ENCODE peak calls at places on chromosomes 2 and 18, in five cellular contexts. One of them, this sample, is unnamed.

GRCh38 chr2:69026026-69026425 is 13.0 kb downstream of the ANTXR1 start:
- DNase-seq in fibroblast of lung: peak; percentile 62
- DNase-seq in lung: no peak
- DNase-seq in CD8-positive, alpha-beta memory T cell: no peak
- DNase-seq in left ventricle myocardium inferior: no peak
- DNase-seq in this sample: no peak

GRCh38 chr2:170224692-170225091 is 46.7 kb downstream of the MYO3B start:
- DNase-seq in left ventricle myocardium inferior: no peak
- DNase-seq in CD8-positive, alpha-beta memory T cell: no peak
- DNase-seq in lung: no peak
- DNase-seq in fibroblast of lung: peak; percentile 49
- DNase-seq in this sample: no peak

GRCh38 chr2:241808051-241808450 is 942 bp upstream of the NEU4 start:
- DNase-seq in lung: no peak
- DNase-seq in fibroblast of lung: no peak
- DNase-seq in CD8-positive, alpha-beta memory T cell: no peak
- DNase-seq in left ventricle myocardium inferior: peak; percentile 13
- DNase-seq in this sample: no peak

GRCh38 chr2:28274911-28275685 is 117.6 kb upstream of the FOSL2 start:
- DNase-seq in left ventricle myocardium inferior: no peak
- DNase-seq in fibroblast of lung: peak; percentile 77
- DNase-seq in CD8-positive, alpha-beta memory T cell: no peak
- DNase-seq in lung: no peak
- DNase-seq in this sample: peak; percentile 65

GRCh38 chr18:29652797-29653196 is 1389.7 kb downstream of the DSC3 start:
- DNase-seq in lung: no peak
- DNase-seq in left ventricle myocardium inferior: no peak
- DNase-seq in fibroblast of lung: no peak
- DNase-seq in CD8-positive, alpha-beta memory T cell: no peak
- DNase-seq in this sample: no peak

GRCh38 chr2:144330951-144331651 is 188.8 kb downstream of the ZEB2 start:
- DNase-seq in fibroblast of lung: peak; percentile 34
- DNase-seq in CD8-positive, alpha-beta memory T cell: no peak
- DNase-seq in left ventricle myocardium inferior: no peak
- DNase-seq in lung: no peak
- DNase-seq in this sample: no peak

GRCh38 chr2:183723278-183723677 is 599.0 kb downstream of the NUP35 start:
- DNase-seq in fibroblast of lung: no peak
- DNase-seq in lung: no peak
- DNase-seq in CD8-positive, alpha-beta memory T cell: no peak
- DNase-seq in left ventricle myocardium inferior: no peak
- DNase-seq in this sample: no peak

GRCh38 chr2:10385501-10385900 is 62.6 kb downstream of the ODC1 start:
- DNase-seq in fibroblast of lung: no peak
- DNase-seq in left ventricle myocardium inferior: no peak
- DNase-seq in lung: no peak
- DNase-seq in CD8-positive, alpha-beta memory T cell: no peak
- DNase-seq in this sample: no peak

GRCh38 chr18:3873698-3874495 is 423.9 kb downstream of the TGIF1 start:
- DNase-seq in lung: no peak
- DNase-seq in fibroblast of lung: peak; percentile 36
- DNase-seq in left ventricle myocardium inferior: no peak
- DNase-seq in CD8-positive, alpha-beta memory T cell: no peak
- DNase-seq in this sample: no peak

GRCh38 chr2:185734658-185735057 is 3.9 kb upstream of the FSIP2 start:
- DNase-seq in fibroblast of lung: no peak
- DNase-seq in CD8-positive, alpha-beta memory T cell: no peak
- DNase-seq in lung: no peak
- DNase-seq in left ventricle myocardium inferior: no peak
- DNase-seq in this sample: no peak

GRCh38 chr2:16763493-16763899 is 97.9 kb upstream of the CYRIA start:
- DNase-seq in left ventricle myocardium inferior: no peak
- DNase-seq in CD8-positive, alpha-beta memory T cell: no peak
- DNase-seq in fibroblast of lung: no peak
- DNase-seq in lung: no peak
- DNase-seq in this sample: no peak

GRCh38 chr18:24539866-24540604 is 79.6 kb downstream of the HRH4 start:
- DNase-seq in fibroblast of lung: no peak
- DNase-seq in CD8-positive, alpha-beta memory T cell: no peak
- DNase-seq in left ventricle myocardium inferior: no peak
- DNase-seq in lung: no peak
- DNase-seq in this sample: no peak

GRCh38 chr18:46247938-46248337 is 143.8 kb downstream of the HAUS1 start:
- DNase-seq in left ventricle myocardium inferior: no peak
- DNase-seq in fibroblast of lung: no peak
- DNase-seq in CD8-positive, alpha-beta memory T cell: no peak
- DNase-seq in lung: no peak
- DNase-seq in this sample: no peak

GRCh38 chr2:28271231-28271913 is 121.3 kb upstream of the FOSL2 start:
- DNase-seq in fibroblast of lung: no peak
- DNase-seq in left ventricle myocardium inferior: no peak
- DNase-seq in lung: no peak
- DNase-seq in CD8-positive, alpha-beta memory T cell: no peak
- DNase-seq in this sample: no peak

GRCh38 chr18:76620326-76620813 is 125.3 kb upstream of the ZNF516 start:
- DNase-seq in fibroblast of lung: peak; percentile 82
- DNase-seq in CD8-positive, alpha-beta memory T cell: no peak
- DNase-seq in lung: peak; percentile 65
- DNase-seq in left ventricle myocardium inferior: peak; percentile 64
- DNase-seq in this sample: peak; percentile 81

GRCh38 chr2:239459581-239459980 is 58.8 kb upstream of the HDAC4 start:
- DNase-seq in left ventricle myocardium inferior: no peak
- DNase-seq in fibroblast of lung: no peak
- DNase-seq in lung: no peak
- DNase-seq in CD8-positive, alpha-beta memory T cell: no peak
- DNase-seq in this sample: no peak

GRCh38 chr18:33116376-33116775 is 324.1 kb downstream of the CCDC178 start:
- DNase-seq in CD8-positive, alpha-beta memory T cell: no peak
- DNase-seq in lung: no peak
- DNase-seq in fibroblast of lung: peak; percentile 14
- DNase-seq in left ventricle myocardium inferior: peak; percentile 7
- DNase-seq in this sample: no peak

GRCh38 chr2:234128606-234129005 is 78.1 kb downstream of the SPP2 start:
- DNase-seq in CD8-positive, alpha-beta memory T cell: no peak
- DNase-seq in fibroblast of lung: no peak
- DNase-seq in lung: no peak
- DNase-seq in left ventricle myocardium inferior: no peak
- DNase-seq in this sample: no peak

GRCh38 chr2:74507926-74508520 is 528 bp upstream of the PCGF1 start:
- DNase-seq in lung: no peak
- DNase-seq in left ventricle myocardium inferior: no peak
- DNase-seq in fibroblast of lung: no peak
- DNase-seq in CD8-positive, alpha-beta memory T cell: no peak
- DNase-seq in this sample: peak; percentile 24

GRCh38 chr2:101011152-101011551 is 9.1 kb downstream of the RPL31 start:
- DNase-seq in CD8-positive, alpha-beta memory T cell: no peak
- DNase-seq in fibroblast of lung: no peak
- DNase-seq in left ventricle myocardium inferior: no peak
- DNase-seq in lung: no peak
- DNase-seq in this sample: no peak

GRCh38 chr2:137964066-137964858 is at the start of gene HNMT:
- DNase-seq in lung: no peak
- DNase-seq in fibroblast of lung: peak; percentile 86
- DNase-seq in left ventricle myocardium inferior: no peak
- DNase-seq in CD8-positive, alpha-beta memory T cell: no peak
- DNase-seq in this sample: peak; percentile 70

GRCh38 chr18:43060020-43060419 is 55.5 kb downstream of the RIT2 start:
- DNase-seq in lung: no peak
- DNase-seq in CD8-positive, alpha-beta memory T cell: no peak
- DNase-seq in left ventricle myocardium inferior: no peak
- DNase-seq in fibroblast of lung: peak; percentile 60
- DNase-seq in this sample: no peak

GRCh38 chr2:54594048-54594447 is 129.4 kb upstream of the EML6 start:
- DNase-seq in left ventricle myocardium inferior: no peak
- DNase-seq in CD8-positive, alpha-beta memory T cell: no peak
- DNase-seq in fibroblast of lung: no peak
- DNase-seq in lung: no peak
- DNase-seq in this sample: no peak

GRCh38 chr2:121285077-121285449 is at the start of gene TFCP2L1:
- DNase-seq in CD8-positive, alpha-beta memory T cell: no peak
- DNase-seq in fibroblast of lung: no peak
- DNase-seq in left ventricle myocardium inferior: no peak
- DNase-seq in lung: peak; percentile 45
- DNase-seq in this sample: no peak

GRCh38 chr18:50814387-50814786 is 5.4 kb downstream of the MRO start:
- DNase-seq in lung: no peak
- DNase-seq in fibroblast of lung: no peak
- DNase-seq in CD8-positive, alpha-beta memory T cell: no peak
- DNase-seq in left ventricle myocardium inferior: no peak
- DNase-seq in this sample: no peak

DNA sequence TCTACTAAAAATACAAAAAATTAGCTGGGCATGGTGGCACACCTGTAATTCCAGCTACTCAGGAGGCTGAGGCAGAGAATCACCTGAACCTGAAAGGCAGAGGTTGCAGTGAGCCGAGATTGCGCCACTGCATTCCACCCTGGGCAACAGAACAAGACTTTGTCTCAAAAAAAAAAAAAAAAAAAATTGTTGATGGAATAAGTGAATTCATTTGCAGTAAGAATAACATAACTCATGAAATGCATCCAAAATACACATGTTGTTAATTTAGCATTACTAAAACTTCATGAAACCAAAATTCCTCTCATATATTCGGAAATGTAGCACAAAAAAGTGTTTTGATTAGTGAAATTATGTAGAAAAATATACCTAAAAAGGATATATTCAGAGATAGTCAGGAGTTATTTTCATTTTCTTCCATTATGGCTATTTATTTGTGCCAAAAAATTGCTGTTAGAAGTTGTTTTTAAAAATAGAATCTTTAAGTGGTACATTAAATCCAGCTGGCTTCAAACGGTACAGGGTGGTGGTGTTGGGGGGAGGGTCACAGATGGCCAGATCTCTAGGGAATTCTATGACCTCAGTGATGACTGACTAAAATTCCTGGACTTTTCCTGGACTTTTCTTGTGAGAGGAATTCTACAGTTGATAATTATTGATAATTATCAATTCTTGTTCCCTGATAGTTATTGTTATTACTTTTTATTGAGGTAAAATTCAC is 78.2 kb upstream of the UGP2 start:
- DNase-seq in lung: no peak
- DNase-seq in left ventricle myocardium inferior: no peak
- DNase-seq in CD8-positive, alpha-beta memory T cell: no peak
- DNase-seq in fibroblast of lung: peak; percentile 56
- DNase-seq in this sample: peak; percentile 73
- H3K4me3 ChIP-seq in lung: no peak overlapping the region
- H3K4me3 ChIP-seq in left ventricle myocardium inferior: no peak overlapping the region
- H3K4me3 ChIP-seq in CD8-positive, alpha-beta memory T cell: no peak overlapping the region
- H3K4me3 ChIP-seq in fibroblast of lung: no peak overlapping the region
- H3K4me3 ChIP-seq in this sample: no peak overlapping the region

GRCh38 chr18:63138469-63139340 is 180.9 kb downstream of the BCL2 start:
- DNase-seq in CD8-positive, alpha-beta memory T cell: no peak
- DNase-seq in lung: no peak
- DNase-seq in left ventricle myocardium inferior: no peak
- DNase-seq in fibroblast of lung: no peak
- DNase-seq in this sample: no peak
- H3K4me1 ChIP-seq in CD8-positive, alpha-beta memory T cell: peaks cover 30% of the 10 kb centered on the region
- H3K4me1 ChIP-seq in lung: peaks cover 3% of the 10 kb centered on the region
- H3K4me1 ChIP-seq in left ventricle myocardium inferior: peaks cover 53% of the 10 kb centered on the region
- H3K4me1 ChIP-seq in fibroblast of lung: no peaks in the 10 kb centered on the region
- H3K4me1 ChIP-seq in this sample: no peaks in the 10 kb centered on the region

GRCh38 chr2:11822746-11823411 is 76.4 kb downstream of the LPIN1 start:
- DNase-seq in left ventricle myocardium inferior: no peak
- DNase-seq in lung: no peak
- DNase-seq in CD8-positive, alpha-beta memory T cell: no peak
- DNase-seq in fibroblast of lung: no peak
- DNase-seq in this sample: no peak
- H3K4me3 ChIP-seq in left ventricle myocardium inferior: no peak overlapping the region
- H3K4me3 ChIP-seq in lung: no peak overlapping the region
- H3K4me3 ChIP-seq in CD8-positive, alpha-beta memory T cell: no peak overlapping the region
- H3K4me3 ChIP-seq in fibroblast of lung: no peak overlapping the region
- H3K4me3 ChIP-seq in this sample: no peak overlapping the region

DNA sequence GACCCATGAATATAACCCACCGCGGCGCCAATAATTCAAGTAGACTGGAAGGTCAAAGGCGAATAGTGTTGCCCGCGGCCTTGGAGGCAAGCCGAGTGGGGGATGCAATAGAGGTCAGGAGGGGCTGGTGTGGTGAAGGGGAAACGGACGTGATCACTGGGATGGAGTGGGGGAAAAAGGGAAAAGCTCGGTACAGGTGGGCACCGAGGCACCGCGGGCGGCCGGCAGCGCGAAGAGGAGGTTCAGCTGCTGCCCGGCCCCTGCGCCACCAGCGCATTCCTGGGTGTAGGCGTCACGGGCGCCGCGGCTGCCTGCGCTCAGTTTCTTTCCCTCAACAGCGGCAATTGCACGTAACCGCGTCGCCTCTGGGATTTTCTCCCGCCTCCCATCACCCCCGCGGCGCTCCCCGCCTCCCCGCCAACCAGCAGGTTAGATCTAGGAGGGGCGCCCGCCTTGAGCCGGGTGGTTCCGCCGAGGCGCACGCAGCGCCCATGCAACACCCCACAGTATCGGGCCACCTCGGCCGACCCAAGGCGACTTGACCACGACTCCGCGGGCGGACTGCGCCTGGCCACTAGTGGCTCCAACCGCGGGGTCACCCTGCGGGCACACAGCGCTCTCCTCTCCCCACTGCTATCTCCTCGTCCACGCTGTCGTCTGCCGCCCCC is 1.5 kb downstream of the RND3 start:
- DNase-seq in left ventricle myocardium inferior: peak; percentile 81
- DNase-seq in fibroblast of lung: peak; percentile 80
- DNase-seq in CD8-positive, alpha-beta memory T cell: no peak
- DNase-seq in lung: peak; percentile 67
- DNase-seq in this sample: peak; percentile 94
- H3K4me1 ChIP-seq in left ventricle myocardium inferior: peaks cover 58% of the 10 kb centered on the region
- H3K4me1 ChIP-seq in fibroblast of lung: peaks cover 3% of the 10 kb centered on the region
- H3K4me1 ChIP-seq in CD8-positive, alpha-beta memory T cell: peaks cover 3% of the 10 kb centered on the region
- H3K4me1 ChIP-seq in lung: peaks cover 12% of the 10 kb centered on the region
- H3K4me1 ChIP-seq in this sample: peaks cover 37% of the 10 kb centered on the region

GRCh38 chr2:173415663-173416469 is 61.2 kb downstream of the CDCA7 start:
- DNase-seq in lung: no peak
- DNase-seq in left ventricle myocardium inferior: no peak
- DNase-seq in fibroblast of lung: no peak
- DNase-seq in CD8-positive, alpha-beta memory T cell: no peak
- DNase-seq in this sample: no peak
- H3K4me3 ChIP-seq in lung: no peak overlapping the region
- H3K4me3 ChIP-seq in left ventricle myocardium inferior: no peak overlapping the region
- H3K4me3 ChIP-seq in fibroblast of lung: no peak overlapping the region
- H3K4me3 ChIP-seq in CD8-positive, alpha-beta memory T cell: no peak overlapping the region
- H3K4me3 ChIP-seq in this sample: no peak overlapping the region

GRCh38 chr2:39739386-39739785 is 39.7 kb downstream of the THUMPD2 start:
- DNase-seq in left ventricle myocardium inferior: no peak
- DNase-seq in lung: no peak
- DNase-seq in CD8-positive, alpha-beta memory T cell: no peak
- DNase-seq in fibroblast of lung: no peak
- DNase-seq in this sample: no peak
- H3K4me1 ChIP-seq in left ventricle myocardium inferior: no peaks in the 10 kb centered on the region
- H3K4me1 ChIP-seq in lung: peaks cover 2% of the 10 kb centered on the region
- H3K4me1 ChIP-seq in CD8-positive, alpha-beta memory T cell: no peaks in the 10 kb centered on the region
- H3K4me1 ChIP-seq in fibroblast of lung: peaks cover 24% of the 10 kb centered on the region
- H3K4me1 ChIP-seq in this sample: peaks cover 52% of the 10 kb centered on the region

GRCh38 chr2:231412616-231412963 is 17.1 kb downstream of the B3GNT7 start:
- DNase-seq in left ventricle myocardium inferior: no peak
- DNase-seq in CD8-positive, alpha-beta memory T cell: no peak
- DNase-seq in lung: no peak
- DNase-seq in fibroblast of lung: no peak
- DNase-seq in this sample: no peak
- H3K4me3 ChIP-seq in left ventricle myocardium inferior: peak overlapping the region; percentile 74
- H3K4me3 ChIP-seq in CD8-positive, alpha-beta memory T cell: no peak overlapping the region
- H3K4me3 ChIP-seq in lung: no peak overlapping the region
- H3K4me3 ChIP-seq in fibroblast of lung: no peak overlapping the region
- H3K4me3 ChIP-seq in this sample: peak overlapping the region; percentile 64

GRCh38 chr2:236688563-236689392 is 119.2 kb downstream of the ACKR3 start:
- DNase-seq in CD8-positive, alpha-beta memory T cell: no peak
- DNase-seq in left ventricle myocardium inferior: no peak
- DNase-seq in lung: no peak
- DNase-seq in fibroblast of lung: no peak
- DNase-seq in this sample: no peak
- H3K4me1 ChIP-seq in CD8-positive, alpha-beta memory T cell: no peaks in the 10 kb centered on the region
- H3K4me1 ChIP-seq in left ventricle myocardium inferior: peaks cover 47% of the 10 kb centered on the region
- H3K4me1 ChIP-seq in lung: peaks cover 9% of the 10 kb centered on the region
- H3K4me1 ChIP-seq in fibroblast of lung: no peaks in the 10 kb centered on the region
- H3K4me1 ChIP-seq in this sample: peaks cover 44% of the 10 kb centered on the region

GRCh38 chr2:151947524-151948165 is 119.4 kb upstream of the ARL5A start:
- DNase-seq in lung: peak; percentile 61
- DNase-seq in CD8-positive, alpha-beta memory T cell: no peak
- DNase-seq in fibroblast of lung: no peak
- DNase-seq in left ventricle myocardium inferior: no peak
- DNase-seq in this sample: peak; percentile 60
- H3K4me3 ChIP-seq in lung: no peak overlapping the region
- H3K4me3 ChIP-seq in CD8-positive, alpha-beta memory T cell: no peak overlapping the region
- H3K4me3 ChIP-seq in fibroblast of lung: no peak overlapping the region
- H3K4me3 ChIP-seq in left ventricle myocardium inferior: peak overlapping the region; percentile 55
- H3K4me3 ChIP-seq in this sample: peak overlapping the region; percentile 44